ENCODE peak calls at places on chromosomes 16 and 17, in five cellular contexts. U is GM23248; E is stimulated activated naive B cell treated with anti-CD40 and anti-IgM and Interleukin-4, amounts not matched to agents 10 μg/mL and 1 μg/mL and 100 μg/mL, for 72 hours; T is amniotic stem cell; M is NCI-H1436. F is an unnamed sample.

GRCh38 chr16:85436636-85437160 is 176.4 kb upstream of the GSE1 start:
- DNase-seq in U (peak; percentile 44), E (no peak), T (no peak), M (peak; percentile 21), F (no peak)

GRCh38 chr17:73551756-73552155 is 92.5 kb downstream of the SDK2 start:
- DNase-seq in U (no peak), E (peak; percentile 80), T (no peak), M (peak; percentile 23), F (no peak)

GRCh38 chr16:1125471-1125870 is 27.4 kb upstream of the CACNA1H start:
- DNase-seq in U (peak; percentile 77), E (no peak), T (no peak), M (peak; percentile 75), F (peak; percentile 34)

GRCh38 chr17:57945999-57946797 is 9.0 kb downstream of the CUEDC1 start:
- DNase-seq in U (peak; percentile 74), E (no peak), T (no peak), M (no peak), F (no peak)

GRCh38 chr16:4315185-4316102 is at the start of gene GLIS2:
- DNase-seq in U (peak; percentile 84), E (no peak), T (peak; percentile 73), M (peak; percentile 79), F (peak; percentile 77)

GRCh38 chr16:66508261-66508913 is 41.5 kb downstream of the TK2 start:
- DNase-seq in U (peak; percentile 45), E (peak; percentile 44), T (no peak), M (peak; percentile 14), F (peak; percentile 87)

GRCh38 chr17:10757658-10758057 is 27.8 kb upstream of the TMEM220 start:
- DNase-seq in U (no peak), E (no peak), T (no peak), M (no peak), F (no peak)

GRCh38 chr17:50380369-50381259 is 7.6 kb downstream of the EME1 start:
- DNase-seq in U (peak; percentile 43), E (no peak), T (no peak), M (no peak), F (no peak)

GRCh38 chr16:8928467-8928957 is 35.2 kb downstream of the USP7 start:
- DNase-seq in U (peak; percentile 14), E (peak; percentile 31), T (no peak), M (no peak), F (no peak)

GRCh38 chr16:87621550-87621829 is 19.2 kb downstream of the JPH3 start:
- DNase-seq in U (no peak), E (no peak), T (no peak), M (no peak), F (no peak)

GRCh38 chr17:57295526-57296023 is 39.3 kb downstream of the MSI2 start:
- DNase-seq in U (no peak), E (no peak), T (no peak), M (no peak), F (no peak)

GRCh38 chr17:37607637-37608368 is 1.4 kb downstream of the SYNRG start:
- DNase-seq in U (no peak), E (peak; percentile 18), T (no peak), M (no peak), F (no peak)

GRCh38 chr17:78327880-78328279 is 32.0 kb downstream of the SOCS3 start:
- DNase-seq in U (no peak), E (no peak), T (no peak), M (no peak), F (no peak)

GRCh38 chr16:30185141-30185682 is 1.8 kb downstream of the CORO1A start:
- DNase-seq in U (no peak), E (peak; percentile 31), T (no peak), M (no peak), F (no peak)

GRCh38 chr16:30659507-30660423 is 1.5 kb downstream of the FBRS start:
- DNase-seq in U (peak; percentile 48), E (peak; percentile 65), T (no peak), M (no peak), F (peak; percentile 67)

GRCh38 chr16:888901-889570 is 81.7 kb downstream of the LMF1 start:
- DNase-seq in U (no peak), E (no peak), T (no peak), M (no peak), F (no peak)

GRCh38 chr17:8960325-8961144 is 5.0 kb downstream of the PIK3R5 start:
- DNase-seq in U (no peak), E (no peak), T (no peak), M (no peak), F (no peak)

F was measured in Calu3.